ENCODE peak calls at places on chromosomes 11 and 22, in six cellular contexts. E, Y, P, K, S and Z are unnamed samples.

GRCh38 chr22:46864314-46865051 is 102.0 kb downstream of the TBC1D22A start:
- DNase-seq in E (no peak), Y (no peak), P (no peak), K (no peak), S (peak), Z (no peak)

GRCh38 chr11:65439331-65440181 is 17.0 kb downstream of the NEAT1 start:
- DNase-seq in E (no peak), Y (peak), P (no peak), K (no peak), S (no peak), Z (no peak)

GRCh38 chr11:128341767-128342318 is 245.5 kb downstream of the ETS1 start:
- DNase-seq in E (no peak), Y (no peak), P (no peak), K (no peak), S (no peak), Z (no peak)

GRCh38 chr11:35042906-35043305 is 96.1 kb upstream of the CD44 start:
- DNase-seq in E (no peak), Y (no peak), P (no peak), K (no peak), S (no peak), Z (no peak)

GRCh38 chr11:2540521-2541320 is 95.9 kb downstream of the KCNQ1 start:
- DNase-seq in E (no peak), Y (no peak), P (no peak), K (no peak), S (no peak), Z (no peak)

GRCh38 chr11:61787928-61788491 is 4.4 kb downstream of the TMEM258 start:
- DNase-seq in E (peak), Y (peak), P (peak), K (no peak), S (peak), Z (peak)

GRCh38 chr11:70729949-70730348 is 331.6 kb downstream of the CTTN start:
- DNase-seq in E (no peak), Y (no peak), P (no peak), K (no peak), S (no peak), Z (no peak)

GRCh38 chr11:108813086-108813485 is 148.2 kb downstream of the DDX10 start:
- DNase-seq in E (no peak), Y (no peak), P (no peak), K (no peak), S (no peak), Z (no peak)

GRCh38 chr11:122091850-122092249 is 24.2 kb downstream of the BLID start:
- DNase-seq in E (no peak), Y (no peak), P (no peak), K (no peak), S (no peak), Z (no peak)

GRCh38 chr22:30044369-30044768 is 35.9 kb upstream of the HORMAD2 start:
- DNase-seq in E (no peak), Y (peak), P (no peak), K (no peak), S (peak), Z (no peak)

GRCh38 chr11:7522106-7522505 is 8.3 kb downstream of the PPFIBP2 start:
- DNase-seq in E (no peak), Y (no peak), P (no peak), K (no peak), S (no peak), Z (no peak)

GRCh38 chr11:109123811-109124787 is 297.9 kb upstream of the C11orf87 start:
- DNase-seq in E (no peak), Y (no peak), P (no peak), K (no peak), S (no peak), Z (no peak)

GRCh38 chr11:13238879-13239514 is 38.6 kb upstream of the BMAL1 start:
- DNase-seq in E (peak), Y (peak), P (peak), K (no peak), S (peak), Z (peak)

GRCh38 chr11:116072776-116073175 is 568.6 kb upstream of the CADM1 start:
- DNase-seq in E (no peak), Y (no peak), P (peak), K (no peak), S (no peak), Z (no peak)

GRCh38 chr11:32792948-32793475 is 1.4 kb downstream of the CCDC73 start:
- DNase-seq in E (peak), Y (peak), P (peak), K (peak), S (peak), Z (peak)

GRCh38 chr11:117915219-117915618 is 14.0 kb downstream of the TMPRSS13 start:
- DNase-seq in E (no peak), Y (no peak), P (no peak), K (no peak), S (no peak), Z (peak)

GRCh38 chr11:119907934-119908760 is 179.1 kb upstream of the NECTIN1 start:
- DNase-seq in E (no peak), Y (no peak), P (no peak), K (no peak), S (no peak), Z (peak)

GRCh38 chr11:44617671-44618461 is 52.4 kb downstream of the CD82 start:
- DNase-seq in E (no peak), Y (no peak), P (no peak), K (no peak), S (no peak), Z (no peak)

GRCh38 chr22:23070418-23071162 is at the start of gene GNAZ:
- DNase-seq in E (no peak), Y (no peak), P (no peak), K (no peak), S (no peak), Z (peak)

GRCh38 chr11:64865286-64866172 is 12.9 kb downstream of the EHD1 start:
- DNase-seq in E (no peak), Y (no peak), P (no peak), K (no peak), S (no peak), Z (no peak)

GRCh38 chr11:80521592-80521991 is 1080.8 kb upstream of the TENM4 start:
- DNase-seq in E (no peak), Y (peak), P (no peak), K (no peak), S (no peak), Z (no peak)

GRCh38 chr11:108122166-108122628 is 830 bp downstream of the ACAT1 start:
- DNase-seq in E (no peak), Y (no peak), P (peak), K (no peak), S (no peak), Z (peak)

GRCh38 chr11:67275606-67276409 is 9.5 kb downstream of the GRK2 start:
- DNase-seq in E (no peak), Y (no peak), P (no peak), K (no peak), S (no peak), Z (peak)

GRCh38 chr11:95429376-95429907 is 198.4 kb upstream of the SESN3 start:
- DNase-seq in E (no peak), Y (no peak), P (no peak), K (no peak), S (no peak), Z (no peak)

GRCh38 chr11:78325274-78325781 is 92.3 kb downstream of the GAB2 start:
- DNase-seq in E (no peak), Y (no peak), P (peak), K (peak), S (no peak), Z (peak)

GRCh38 chr11:63445720-63446119 is 45.2 kb downstream of the PLAAT5 start:
- DNase-seq in E (no peak), Y (no peak), P (no peak), K (no peak), S (no peak), Z (peak)

GRCh38 chr11:132080121-132080520 is 709.7 kb downstream of the NTM start:
- DNase-seq in E (no peak), Y (no peak), P (no peak), K (no peak), S (no peak), Z (no peak)

GRCh38 chr11:118744001-118744400 is 47.0 kb downstream of the DDX6 start:
- DNase-seq in E (no peak), Y (no peak), P (no peak), K (no peak), S (no peak), Z (no peak)

GRCh38 chr11:16989554-16989953 is 24.7 kb downstream of the PLEKHA7 start:
- DNase-seq in E (no peak), Y (no peak), P (no peak), K (no peak), S (no peak), Z (no peak)

GRCh38 chr11:28090052-28090749 is 17.8 kb downstream of the KIF18A start:
- DNase-seq in E (no peak), Y (peak), P (no peak), K (no peak), S (no peak), Z (no peak)

GRCh38 chr11:134607963-134608750 is 196.1 kb upstream of the B3GAT1 start:
- DNase-seq in E (no peak), Y (no peak), P (no peak), K (no peak), S (no peak), Z (no peak)

GRCh38 chr11:279966-280761 is 2.0 kb downstream of the NLRP6 start:
- DNase-seq in E (no peak), Y (no peak), P (no peak), K (no peak), S (no peak), Z (no peak)

GRCh38 chr11:2459796-2460531 is 15.2 kb downstream of the KCNQ1 start:
- DNase-seq in E (no peak), Y (no peak), P (no peak), K (no peak), S (no peak), Z (no peak)

GRCh38 chr11:28730336-28730735 is 622.1 kb downstream of the METTL15 start:
- DNase-seq in E (no peak), Y (no peak), P (no peak), K (no peak), S (no peak), Z (no peak)

GRCh38 chr11:9069861-9070470 is 21.4 kb downstream of the SCUBE2 start:
- DNase-seq in E (no peak), Y (no peak), P (no peak), K (no peak), S (no peak), Z (no peak)

GRCh38 chr11:819129-819931 is 616 bp downstream of the PNPLA2 start:
- DNase-seq in E (no peak), Y (peak), P (peak), K (no peak), S (peak), Z (peak)

GRCh38 chr11:19597194-19597593 is 115.4 kb upstream of the NAV2 start:
- DNase-seq in E (no peak), Y (peak), P (no peak), K (no peak), S (no peak), Z (no peak)

GRCh38 chr22:38699143-38699542 is 1.6 kb downstream of the JOSD1 start:
- DNase-seq in E (no peak), Y (peak), P (no peak), K (no peak), S (no peak), Z (no peak)

GRCh38 chr22:38699784-38700183 is 959 bp downstream of the JOSD1 start:
- DNase-seq in E (no peak), Y (no peak), P (no peak), K (no peak), S (peak), Z (peak)

GRCh38 chr22:38698407-38699094 is 2.2 kb downstream of the JOSD1 start:
- DNase-seq in E (no peak), Y (no peak), P (no peak), K (no peak), S (no peak), Z (no peak)

GRCh38 chr22:38700789-38701628 is at the start of gene JOSD1:
- DNase-seq in E (peak), Y (peak), P (peak), K (peak), S (peak), Z (peak)

GRCh38 chr22:38700271-38700788 is 413 bp downstream of the JOSD1 start:
- DNase-seq in E (no peak), Y (no peak), P (peak), K (no peak), S (peak), Z (no peak)
- TF ChIP-seq MAX in E (no peak), Y (no peak), P (no peak), K (no peak), S (no peak), Z (no peak)

GRCh38 chr22:49656291-49656851 is 171.3 kb downstream of the BRD1 start:
- DNase-seq in E (no peak), Y (no peak), P (no peak), K (no peak), S (no peak), Z (no peak)
- H3K4me3 ChIP-seq in E (no peak), Y (peak), P (peak), K (peak), S (no peak), Z (no peak)

GRCh38 chr11:125338886-125339811 is 156.9 kb downstream of the FEZ1 start:
- DNase-seq in E (no peak), Y (no peak), P (no peak), K (no peak), S (no peak), Z (peak)
- TF ChIP-seq MYC in E (no peak), Y (no peak), P (no peak), K (no peak), S (no peak), Z (no peak)

GRCh38 chr22:36239401-36240171 is at the start of gene APOL2:
- DNase-seq in E (peak), Y (peak), P (peak), K (peak), S (peak), Z (peak)
- TF ChIP-seq MAX in E (peak), Y (no peak), P (peak), K (peak), S (peak), Z (peak)

GRCh38 chr22:17086301-17086700 is 1.5 kb downstream of the IL17RA start:
- DNase-seq in E (no peak), Y (no peak), P (no peak), K (no peak), S (no peak), Z (peak)

GRCh38 chr22:17084554-17085276 is at the start of gene IL17RA:
- DNase-seq in E (peak), Y (peak), P (peak), K (peak), S (peak), Z (peak)

GRCh38 chr22:17086750-17087149 is 1.9 kb downstream of the IL17RA start:
- DNase-seq in E (no peak), Y (no peak), P (no peak), K (no peak), S (no peak), Z (peak)

GRCh38 chr22:17085277-17086091 is 684 bp downstream of the IL17RA start:
- DNase-seq in E (no peak), Y (no peak), P (no peak), K (no peak), S (no peak), Z (peak)

GRCh38 chr22:17087176-17088131 is 2.7 kb downstream of the IL17RA start:
- DNase-seq in E (no peak), Y (no peak), P (no peak), K (peak), S (no peak), Z (peak)
- H3K4me3 ChIP-seq in E (no peak), Y (no peak), P (no peak), K (peak), S (no peak), Z (peak)

GRCh38 chr22:41636467-41636866 is 15.4 kb downstream of the XRCC6 start:
- DNase-seq in E (no peak), Y (no peak), P (no peak), K (no peak), S (no peak), Z (no peak)
- TF ChIP-seq MYC in E (no peak), Y (no peak), P (no peak), K (no peak), S (no peak), Z (no peak)

GRCh38 chr11:59614277-59615131 is 1.1 kb downstream of the OSBP start:
- DNase-seq in E (no peak), Y (peak), P (peak), K (no peak), S (no peak), Z (peak)

GRCh38 chr11:59615132-59615636 is 390 bp downstream of the OSBP start:
- DNase-seq in E (peak), Y (no peak), P (peak), K (no peak), S (peak), Z (peak)

GRCh38 chr11:59615637-59616395 is at the start of gene OSBP:
- DNase-seq in E (peak), Y (peak), P (peak), K (peak), S (peak), Z (peak)

GRCh38 chr11:59610289-59610688 is 5.3 kb downstream of the OSBP start:
- DNase-seq in E (no peak), Y (no peak), P (no peak), K (no peak), S (no peak), Z (no peak)

GRCh38 chr11:59611570-59612565 is 3.7 kb downstream of the OSBP start:
- DNase-seq in E (no peak), Y (peak), P (no peak), K (no peak), S (peak), Z (no peak)
- TF ChIP-seq MAX in E (no peak), Y (no peak), P (no peak), K (no peak), S (no peak), Z (no peak)